ENCODE peak calls at places on chromosome 5, in five cellular contexts. W is tibial nerve, G is GM12878, Z is sigmoid colon, V is ovary. B is an unnamed sample.

GRCh38 chr5:81826128-81826527 is 75.2 kb upstream of the SSBP2 start:
- DNase-seq in Z (no peak), V (no peak), W (no peak), G (no peak), B (no peak)

GRCh38 chr5:75681125-75681830 is 36.0 kb downstream of the POC5 start:
- DNase-seq in G (no peak), Z (no peak), V (no peak), W (no peak), B (no peak)

GRCh38 chr5:175483337-175483736 is 5.0 kb downstream of the SFXN1 start:
- DNase-seq in W (no peak), V (no peak), G (no peak), Z (no peak), B (no peak)

GRCh38 chr5:134177197-134178171 is 734 bp upstream of the SKP1 start:
- DNase-seq in G (peak; percentile 26), W (peak; percentile 67), V (peak; percentile 56), Z (peak; percentile 82), B (peak; percentile 70)

GRCh38 chr5:37740331-37741066 is 99.3 kb downstream of the GDNF start:
- DNase-seq in Z (no peak), W (no peak), G (no peak), V (no peak), B (no peak)

GRCh38 chr5:14882658-14883580 is 11.3 kb upstream of the ANKH start:
- DNase-seq in V (no peak), Z (no peak), W (no peak), G (no peak), B (peak; percentile 31)

GRCh38 chr5:138792181-138792808 is 39.1 kb downstream of the CTNNA1 start:
- DNase-seq in V (no peak), W (no peak), G (no peak), Z (no peak), B (no peak)

GRCh38 chr5:72599519-72600400 is 92.5 kb upstream of the ZNF366 start:
- DNase-seq in G (no peak), W (no peak), V (no peak), Z (no peak), B (no peak)

GRCh38 chr5:8908055-8908683 is 637.7 kb downstream of the SEMA5A start:
- DNase-seq in Z (no peak), V (no peak), W (no peak), G (no peak), B (no peak)

GRCh38 chr5:79699766-79700400 is 10.2 kb downstream of the CMYA5 start:
- DNase-seq in V (no peak), G (no peak), W (no peak), Z (no peak), B (no peak)

GRCh38 chr5:97951139-97951538 is 768.1 kb upstream of the RIOK2 start:
- DNase-seq in Z (no peak), V (no peak), G (no peak), W (no peak), B (no peak)

GRCh38 chr5:139684881-139685749 is 37.0 kb downstream of the CXXC5 start:
- DNase-seq in V (no peak), G (no peak), W (no peak), Z (no peak), B (peak; percentile 75)

GRCh38 chr5:158763217-158763616 is 336.5 kb downstream of the EBF1 start:
- DNase-seq in G (no peak), Z (no peak), V (no peak), W (no peak), B (no peak)

GRCh38 chr5:66454186-66455078 is 141.8 kb upstream of the MAST4 start:
- DNase-seq in W (no peak), G (no peak), Z (no peak), V (no peak), B (no peak)

GRCh38 chr5:154758977-154759376 is 3.8 kb downstream of the LARP1 start:
- DNase-seq in V (no peak), W (no peak), Z (no peak), G (no peak), B (no peak)

GRCh38 chr5:612498-613424 is 621 bp downstream of the CEP72 start:
- DNase-seq in G (no peak), W (no peak), Z (peak; percentile 68), V (peak; percentile 26), B (peak; percentile 20)

GRCh38 chr5:109486200-109486804 is 76.5 kb upstream of the PJA2 start:
- DNase-seq in V (no peak), G (no peak), W (no peak), Z (no peak), B (no peak)

GRCh38 chr5:180212363-180213255 is 3.6 kb upstream of the RASGEF1C start:
- DNase-seq in V (no peak), W (no peak), Z (peak; percentile 79), G (no peak), B (no peak)

GRCh38 chr5:180210961-180211760 is 2.1 kb upstream of the RASGEF1C start:
- DNase-seq in W (no peak), Z (no peak), V (no peak), G (no peak), B (no peak)

GRCh38 chr5:180213657-180214207 is 4.7 kb upstream of the RASGEF1C start:
- DNase-seq in Z (no peak), V (no peak), G (no peak), W (no peak), B (no peak)

GRCh38 chr5:180213256-180213600 is 4.2 kb upstream of the RASGEF1C start:
- DNase-seq in V (no peak), G (no peak), W (no peak), Z (no peak), B (no peak)

GRCh38 chr5:180211761-180212035 is 2.7 kb upstream of the RASGEF1C start:
- DNase-seq in G (no peak), Z (no peak), V (no peak), W (no peak), B (no peak)
- H3K27me3 ChIP-seq in G (no peaks in the 10 kb centered on the region), Z (peaks cover 5% of the 10 kb centered on the region), V (no peaks in the 10 kb centered on the region), W (peaks cover 12% of the 10 kb centered on the region), B (peaks cover 55% of the 10 kb centered on the region)

DNA sequence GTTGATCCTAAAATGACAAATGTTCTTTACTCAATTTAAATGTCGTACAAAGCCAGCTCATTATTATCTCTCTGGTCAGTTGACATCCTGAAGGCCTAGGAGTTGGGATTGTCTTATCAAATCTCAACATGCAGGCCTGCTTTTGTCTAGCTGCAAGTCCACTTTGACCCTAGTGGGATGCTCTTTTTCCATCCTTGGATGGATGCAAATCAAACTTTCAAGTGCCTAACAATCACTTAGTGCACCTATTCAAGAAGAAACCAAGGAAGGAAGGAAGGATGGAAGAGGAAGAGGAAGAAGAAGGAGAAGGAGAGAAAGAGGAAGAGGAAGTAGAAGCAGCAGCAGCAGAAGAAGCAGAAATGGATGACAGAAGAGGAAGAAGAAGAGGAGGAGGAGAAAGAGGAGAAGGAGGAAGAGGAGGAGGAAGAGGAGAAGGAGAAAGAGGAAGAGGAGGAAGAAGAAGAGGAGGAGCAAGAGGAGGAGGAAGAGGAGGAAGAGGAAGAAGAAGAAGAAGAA is 109.6 kb downstream of the PIK3R1 start:
- DNase-seq in W (no peak), Z (no peak), G (no peak), V (no peak), B (no peak)
- TF ChIP-seq EP300 in W (no peak), Z (no peak), G (no peak), V (no peak), B (no peak)

GRCh38 chr5:135391869-135392255 is 7.2 kb downstream of the MACROH2A1 start:
- DNase-seq in Z (no peak), V (no peak), W (peak; percentile 38), G (no peak), B (no peak)

GRCh38 chr5:135392256-135392655 is 6.8 kb downstream of the MACROH2A1 start:
- DNase-seq in W (no peak), Z (no peak), V (no peak), G (no peak), B (no peak)

GRCh38 chr5:135393229-135393628 is 5.8 kb downstream of the MACROH2A1 start:
- DNase-seq in G (no peak), V (no peak), Z (no peak), W (peak; percentile 53), B (no peak)

GRCh38 chr5:135388860-135389435 is 10.1 kb downstream of the MACROH2A1 start:
- DNase-seq in W (no peak), Z (no peak), G (no peak), V (no peak), B (no peak)

GRCh38 chr5:135391123-135391868 is 7.7 kb downstream of the MACROH2A1 start:
- DNase-seq in G (no peak), W (no peak), V (no peak), Z (no peak), B (no peak)
- H3K4me1 ChIP-seq in G (peaks cover 15% of the 10 kb centered on the region), W (peaks cover 85% of the 10 kb centered on the region), V (peaks cover 3% of the 10 kb centered on the region), Z (no peaks in the 10 kb centered on the region), B (peaks cover 73% of the 10 kb centered on the region)

DNA sequence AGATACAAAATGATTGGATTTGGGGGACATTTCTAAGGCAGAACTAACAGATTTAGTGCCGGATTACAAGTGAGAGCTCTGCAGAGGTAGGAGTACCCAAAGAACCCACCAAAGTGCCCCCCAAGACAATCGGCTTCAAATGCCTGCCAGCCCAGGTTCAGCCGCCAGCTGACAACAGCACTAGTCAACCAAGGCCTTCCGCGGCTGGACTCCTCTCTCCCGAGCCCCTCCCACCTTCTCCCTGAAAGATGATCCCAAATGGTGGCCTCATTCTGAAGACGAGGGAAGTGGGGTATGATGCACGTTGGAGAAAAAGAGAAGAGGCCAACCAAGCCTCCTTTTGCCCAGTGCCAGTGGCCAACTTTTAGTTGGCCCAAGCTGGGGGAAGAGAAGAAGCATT is 210.4 kb upstream of the SLC30A5 start:
- DNase-seq in G (no peak), Z (no peak), V (no peak), W (no peak), B (no peak)
- H3K27me3 ChIP-seq in G (peaks cover 2% of the 10 kb centered on the region), Z (no peaks in the 10 kb centered on the region), V (no peaks in the 10 kb centered on the region), W (no peaks in the 10 kb centered on the region), B (no peaks in the 10 kb centered on the region)

GRCh38 chr5:160382361-160382760 is 11.9 kb upstream of the C1QTNF2 start:
- DNase-seq in W (no peak), V (no peak), Z (no peak), G (no peak), B (no peak)

GRCh38 chr5:160375166-160375565 is 4.7 kb upstream of the C1QTNF2 start:
- DNase-seq in V (no peak), W (no peak), G (no peak), Z (no peak), B (no peak)

GRCh38 chr5:160380041-160380440 is 9.6 kb upstream of the C1QTNF2 start:
- DNase-seq in Z (no peak), V (no peak), G (no peak), W (no peak), B (no peak)

GRCh38 chr5:160379485-160379884 is 9.1 kb upstream of the C1QTNF2 start:
- DNase-seq in V (no peak), W (no peak), Z (no peak), G (no peak), B (no peak)

GRCh38 chr5:160378325-160378724 is 7.9 kb upstream of the C1QTNF2 start:
- DNase-seq in G (no peak), W (no peak), Z (no peak), V (no peak), B (no peak)
- TF ChIP-seq EP300 in G (no peak), W (no peak), Z (no peak), V (no peak), B (no peak)